ENCODE peak calls at places on chromosomes 4 and X, in ten cellular contexts. V is K562, E is heart left ventricle, X is transverse colon, D is tibial nerve, M is A549, I is endothelial cell of umbilical vein, F is lower leg skin, J is right lobe of liver, S is ovary. B is an unnamed sample.

GRCh38 chrX:110204986-110205385 is 112.9 kb downstream of the AMMECR1 start:
- DNase-seq in E (no peak), I (no peak), F (no peak), S (no peak), X (no peak), D (no peak), V (no peak), M (no peak), J (no peak), B (no peak)

GRCh38 chrX:71254092-71254941 is at the start of gene ZMYM3:
- DNase-seq in F (peak; percentile 95), E (peak; percentile 92), I (peak; percentile 80), D (peak; percentile 64), S (peak; percentile 86), M (peak; percentile 85), V (peak; percentile 92), X (peak; percentile 88), J (peak; percentile 89), B (peak; percentile 87)

GRCh38 chr4:20696815-20697214 is 3.4 kb upstream of the PACRGL start:
- DNase-seq in M (no peak), E (no peak), S (no peak), F (no peak), J (no peak), D (no peak), V (no peak), X (no peak), I (no peak), B (no peak)

GRCh38 chr4:173167793-173168395 is 717 bp upstream of the GALNT7 start:
- DNase-seq in F (no peak), V (peak; percentile 41), E (no peak), D (no peak), X (peak; percentile 57), S (peak; percentile 26), J (peak; percentile 51), M (peak; percentile 47), I (peak; percentile 54), B (no peak)

GRCh38 chr4:89123418-89123817 is 12.1 kb downstream of the TIGD2 start:
- DNase-seq in S (no peak), X (no peak), V (no peak), J (no peak), D (no peak), I (no peak), M (no peak), F (no peak), E (no peak), B (no peak)

GRCh38 chr4:24656906-24657305 is 72.6 kb upstream of the DHX15 start:
- DNase-seq in S (no peak), E (no peak), M (no peak), V (no peak), X (no peak), I (no peak), F (no peak), J (no peak), D (no peak), B (no peak)

GRCh38 chr4:10554694-10555093 is 97.5 kb upstream of the ZNF518B start:
- DNase-seq in J (peak; percentile 48), M (peak; percentile 8), V (peak; percentile 56), S (peak; percentile 28), D (peak; percentile 40), F (no peak), E (no peak), I (peak; percentile 67), X (peak; percentile 46), B (peak; percentile 11)

GRCh38 chr4:41288254-41288653 is 31.5 kb downstream of the UCHL1 start:
- DNase-seq in D (no peak), M (no peak), F (no peak), X (no peak), S (no peak), E (no peak), V (no peak), J (no peak), I (no peak), B (no peak)

GRCh38 chrX:112818114-112819012 is 22.3 kb downstream of the AMOT start:
- DNase-seq in V (no peak), X (no peak), I (no peak), S (peak; percentile 12), F (no peak), D (no peak), J (no peak), E (peak; percentile 52), M (no peak), B (no peak)

GRCh38 chr4:80268081-80268823 is 1.8 kb downstream of the FGF5 start:
- DNase-seq in V (no peak), M (no peak), J (no peak), I (no peak), S (no peak), X (no peak), E (no peak), F (no peak), D (no peak), B (no peak)

GRCh38 chr4:76881375-76881774 is 16.6 kb downstream of the SOWAHB start:
- DNase-seq in I (no peak), E (no peak), V (no peak), X (peak; percentile 73), J (no peak), F (no peak), S (no peak), D (no peak), M (no peak), B (no peak)

GRCh38 chrX:118884552-118885138 is 61.0 kb downstream of the ZCCHC12 start:
- DNase-seq in I (no peak), F (no peak), S (no peak), J (peak; percentile 58), M (no peak), X (no peak), E (no peak), V (no peak), D (no peak), B (no peak)
- TF ChIP-seq POLR2A in I (no peak), F (no peak), S (no peak), J (peak; percentile 83), M (no peak), X (no peak), E (no peak), V (no peak), D (no peak), B (no peak)

GRCh38 chrX:107677909-107678308 is 49.6 kb downstream of the PRPS1 start:
- DNase-seq in E (no peak), M (no peak), X (no peak), V (no peak), F (peak; percentile 77), I (no peak), D (no peak), S (no peak), J (no peak), B (no peak)

GRCh38 chrX:107675823-107676555 is 47.7 kb downstream of the PRPS1 start:
- DNase-seq in J (peak; percentile 55), S (no peak), X (no peak), M (no peak), F (peak; percentile 85), I (no peak), V (no peak), D (no peak), E (no peak), B (no peak)

GRCh38 chrX:107677501-107677901 is 49.2 kb downstream of the PRPS1 start:
- DNase-seq in X (no peak), F (peak; percentile 72), V (no peak), M (no peak), J (no peak), S (no peak), D (no peak), I (no peak), E (no peak), B (no peak)

GRCh38 chrX:107675365-107675654 is 47.0 kb downstream of the PRPS1 start:
- DNase-seq in M (no peak), I (no peak), J (no peak), F (no peak), E (no peak), X (no peak), S (no peak), D (no peak), V (no peak), B (no peak)

DNA sequence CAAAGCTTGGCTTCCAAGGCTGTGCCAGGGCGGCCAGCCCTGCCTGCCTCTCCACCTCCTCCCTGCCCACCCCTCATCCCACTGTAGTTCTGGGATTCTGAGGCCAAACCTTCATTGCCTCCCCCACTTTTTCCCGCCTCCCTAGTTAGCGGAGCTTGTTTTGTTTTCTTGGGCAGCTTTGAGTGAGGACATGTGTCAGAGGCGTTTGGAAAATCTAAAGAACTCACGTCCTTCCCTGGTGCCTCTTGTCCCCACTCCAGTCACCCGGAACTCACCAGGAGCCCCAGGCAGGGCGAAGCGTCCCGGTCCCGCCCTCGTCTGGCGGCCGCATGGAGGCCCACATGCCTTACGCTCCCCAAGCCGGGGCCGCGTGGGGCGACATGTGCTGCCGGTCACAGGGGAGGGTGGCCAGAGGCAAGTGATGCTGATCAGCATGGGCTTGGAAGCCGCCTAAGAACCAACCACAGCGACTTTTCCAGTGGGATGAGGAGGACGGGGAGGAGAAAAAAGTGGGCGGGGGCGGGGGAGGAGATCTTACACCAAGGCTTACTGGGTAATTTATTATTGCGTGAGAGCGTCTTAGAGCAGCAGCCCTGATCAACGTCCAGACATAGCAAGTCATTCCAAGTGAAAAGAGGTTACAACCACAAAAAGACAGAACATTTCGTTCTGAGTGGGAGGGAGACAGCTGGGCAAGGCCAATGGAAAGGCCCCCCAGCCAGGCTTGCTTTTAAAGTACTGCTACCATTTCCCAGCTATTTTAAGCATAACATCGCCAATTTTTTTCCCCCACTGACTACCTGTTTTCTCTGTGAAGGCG is 48.5 kb downstream of the PRPS1 start:
- DNase-seq in V (peak; percentile 68), S (peak; percentile 81), D (peak; percentile 74), X (peak; percentile 74), I (peak; percentile 82), E (peak; percentile 90), M (peak; percentile 62), J (peak; percentile 79), F (peak; percentile 96), B (peak; percentile 44)
- TF ChIP-seq POLR2A in V (peak; percentile 72), S (peak; percentile 67), D (peak; percentile 73), X (peak; percentile 82), I (no peak), E (peak; percentile 42), M (peak; percentile 34), J (peak; percentile 40), F (no peak), B (no peak)

DNA sequence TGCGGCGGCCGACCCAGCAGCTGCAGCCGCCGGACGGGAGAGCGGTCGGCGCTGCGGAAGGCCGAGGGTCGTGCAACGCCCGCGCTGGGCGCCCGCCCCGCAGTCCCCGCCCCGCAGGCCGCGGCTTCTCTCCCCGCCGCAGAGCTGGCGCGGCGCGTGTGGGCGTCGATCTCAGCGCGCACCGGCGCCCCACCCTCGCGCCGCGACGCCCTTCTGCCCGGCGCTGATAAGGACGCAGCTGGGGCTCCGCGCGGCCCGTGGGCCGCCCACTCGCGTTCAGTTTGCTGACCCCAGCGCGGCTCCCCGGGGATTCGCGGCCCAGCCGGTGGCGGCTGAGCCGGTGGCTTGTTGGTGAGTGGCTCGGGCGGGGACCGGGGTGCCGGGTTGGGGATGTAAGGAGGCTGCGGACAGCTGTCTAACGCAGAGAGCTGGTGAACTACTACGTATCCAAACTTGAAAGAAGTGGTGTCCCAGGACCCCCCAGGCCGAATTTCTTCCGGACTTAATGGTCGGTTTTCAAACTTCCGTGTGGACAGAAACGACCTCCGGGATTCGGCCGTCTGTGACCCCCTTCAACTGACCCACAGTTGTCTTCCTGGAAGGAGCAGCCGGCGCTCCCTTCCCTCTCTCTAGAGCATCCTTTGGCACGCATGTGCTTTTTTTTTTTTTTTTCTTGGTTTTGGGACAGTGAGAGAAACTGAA is 1.6 kb downstream of the FHDC1 start:
- DNase-seq in V (peak; percentile 88), F (peak; percentile 88), S (no peak), M (peak; percentile 23), J (no peak), X (peak; percentile 41), D (no peak), E (peak; percentile 57), I (peak; percentile 26), B (peak; percentile 31)
- TF ChIP-seq POLR2A in V (no peak), F (no peak), S (no peak), M (no peak), J (no peak), X (peak; percentile 48), D (no peak), E (no peak), I (no peak), B (peak; percentile 25)

GRCh38 chr4:37873383-37873782 is 17.5 kb upstream of the TBC1D1 start:
- DNase-seq in X (no peak), F (no peak), I (no peak), J (no peak), E (no peak), M (peak; percentile 25), D (no peak), V (no peak), S (no peak), B (no peak)
- TF ChIP-seq POLR2A in X (no peak), F (no peak), I (no peak), J (no peak), E (no peak), M (no peak), D (no peak), V (no peak), S (no peak), B (no peak)